ENCODE peak calls at places on chromosomes 12 and 14, in six cellular contexts. One of them, this sample, is unnamed.

GRCh38 chr14:104291123-104292000 is 153.0 kb downstream of the KIF26A start:
- DNase-seq in CD8-positive, alpha-beta T cell: no peak
- DNase-seq in psoas muscle: peak; percentile 44
- DNase-seq in aorta: peak; percentile 29
- DNase-seq in adipocyte: no peak
- DNase-seq in lung: no peak
- DNase-seq in this sample: no peak

GRCh38 chr12:4441355-4442330 is 4.0 kb downstream of the FGF6 start:
- DNase-seq in psoas muscle: peak; percentile 79
- DNase-seq in CD8-positive, alpha-beta T cell: no peak
- DNase-seq in aorta: no peak
- DNase-seq in adipocyte: no peak
- DNase-seq in lung: peak; percentile 23
- DNase-seq in this sample: peak; percentile 60

GRCh38 chr12:78674311-78675085 is 190.1 kb upstream of the SYT1 start:
- DNase-seq in adipocyte: peak; percentile 13
- DNase-seq in psoas muscle: no peak
- DNase-seq in lung: no peak
- DNase-seq in CD8-positive, alpha-beta T cell: no peak
- DNase-seq in aorta: no peak
- DNase-seq in this sample: no peak

GRCh38 chr12:6067152-6067916 is 57.1 kb downstream of the VWF start:
- DNase-seq in CD8-positive, alpha-beta T cell: no peak
- DNase-seq in psoas muscle: no peak
- DNase-seq in adipocyte: no peak
- DNase-seq in aorta: no peak
- DNase-seq in lung: no peak
- DNase-seq in this sample: no peak

GRCh38 chr12:65229441-65229840 is 49.0 kb upstream of the MSRB3 start:
- DNase-seq in CD8-positive, alpha-beta T cell: no peak
- DNase-seq in adipocyte: peak; percentile 53
- DNase-seq in psoas muscle: no peak
- DNase-seq in lung: no peak
- DNase-seq in aorta: no peak
- DNase-seq in this sample: no peak

GRCh38 chr14:102949801-102950451 is 27.5 kb downstream of the AMN start:
- DNase-seq in lung: no peak
- DNase-seq in CD8-positive, alpha-beta T cell: no peak
- DNase-seq in aorta: peak; percentile 67
- DNase-seq in adipocyte: no peak
- DNase-seq in psoas muscle: peak; percentile 81
- DNase-seq in this sample: no peak

GRCh38 chr14:56216631-56217379 is 98.6 kb downstream of the PELI2 start:
- DNase-seq in lung: peak; percentile 47
- DNase-seq in CD8-positive, alpha-beta T cell: no peak
- DNase-seq in adipocyte: peak; percentile 70
- DNase-seq in aorta: peak; percentile 74
- DNase-seq in psoas muscle: peak; percentile 69
- DNase-seq in this sample: peak; percentile 86

GRCh38 chr14:79555429-79555828 is 655.9 kb downstream of the DIO2 start:
- DNase-seq in CD8-positive, alpha-beta T cell: no peak
- DNase-seq in aorta: no peak
- DNase-seq in lung: no peak
- DNase-seq in psoas muscle: no peak
- DNase-seq in adipocyte: no peak
- DNase-seq in this sample: no peak

GRCh38 chr12:47882796-47883546 is 21.8 kb downstream of the VDR start:
- DNase-seq in aorta: peak; percentile 66
- DNase-seq in psoas muscle: no peak
- DNase-seq in lung: peak; percentile 60
- DNase-seq in adipocyte: peak; percentile 12
- DNase-seq in CD8-positive, alpha-beta T cell: peak; percentile 66
- DNase-seq in this sample: no peak

GRCh38 chr14:102363182-102363952 is 626 bp downstream of the TECPR2 start:
- DNase-seq in aorta: peak; percentile 64
- DNase-seq in psoas muscle: peak; percentile 81
- DNase-seq in adipocyte: peak; percentile 80
- DNase-seq in CD8-positive, alpha-beta T cell: no peak
- DNase-seq in lung: no peak
- DNase-seq in this sample: no peak

GRCh38 chr12:132530451-132530850 is 40.5 kb downstream of the FBRSL1 start:
- DNase-seq in aorta: no peak
- DNase-seq in lung: no peak
- DNase-seq in adipocyte: no peak
- DNase-seq in CD8-positive, alpha-beta T cell: no peak
- DNase-seq in psoas muscle: no peak
- DNase-seq in this sample: no peak

GRCh38 chr12:50928392-50928791 is 24.0 kb upstream of the HIGD1C start:
- DNase-seq in aorta: no peak
- DNase-seq in CD8-positive, alpha-beta T cell: no peak
- DNase-seq in psoas muscle: no peak
- DNase-seq in adipocyte: no peak
- DNase-seq in lung: no peak
- DNase-seq in this sample: peak; percentile 61

GRCh38 chr12:3293446-3294161 is 197.4 kb upstream of the PRMT8 start:
- DNase-seq in lung: no peak
- DNase-seq in adipocyte: no peak
- DNase-seq in CD8-positive, alpha-beta T cell: no peak
- DNase-seq in aorta: no peak
- DNase-seq in psoas muscle: no peak
- DNase-seq in this sample: no peak

GRCh38 chr12:105083551-105084105 is 630 bp downstream of the ALDH1L2 start:
- DNase-seq in CD8-positive, alpha-beta T cell: no peak
- DNase-seq in adipocyte: peak; percentile 93
- DNase-seq in aorta: peak; percentile 82
- DNase-seq in lung: peak; percentile 54
- DNase-seq in psoas muscle: peak; percentile 78
- DNase-seq in this sample: no peak

GRCh38 chr12:124147579-124147978 is 147.3 kb upstream of the RFLNA start:
- DNase-seq in adipocyte: no peak
- DNase-seq in aorta: no peak
- DNase-seq in CD8-positive, alpha-beta T cell: no peak
- DNase-seq in psoas muscle: no peak
- DNase-seq in lung: no peak
- DNase-seq in this sample: no peak

GRCh38 chr12:111024205-111024794 is 103.9 kb upstream of the MYL2 start:
- DNase-seq in aorta: peak; percentile 63
- DNase-seq in CD8-positive, alpha-beta T cell: peak; percentile 74
- DNase-seq in lung: peak; percentile 33
- DNase-seq in adipocyte: peak; percentile 48
- DNase-seq in psoas muscle: peak; percentile 67
- DNase-seq in this sample: peak; percentile 42

GRCh38 chr14:105927094-105927475 is 400.7 kb downstream of the TMEM121 start:
- DNase-seq in psoas muscle: peak; percentile 31
- DNase-seq in aorta: no peak
- DNase-seq in adipocyte: no peak
- DNase-seq in CD8-positive, alpha-beta T cell: no peak
- DNase-seq in lung: no peak
- DNase-seq in this sample: no peak

GRCh38 chr14:105929327-105930081 is 403.1 kb downstream of the TMEM121 start:
- DNase-seq in CD8-positive, alpha-beta T cell: no peak
- DNase-seq in aorta: no peak
- DNase-seq in lung: no peak
- DNase-seq in psoas muscle: peak; percentile 32
- DNase-seq in adipocyte: no peak
- DNase-seq in this sample: no peak

GRCh38 chr14:105926415-105927093 is 400.2 kb downstream of the TMEM121 start:
- DNase-seq in aorta: no peak
- DNase-seq in adipocyte: no peak
- DNase-seq in psoas muscle: peak; percentile 36
- DNase-seq in lung: no peak
- DNase-seq in CD8-positive, alpha-beta T cell: no peak
- DNase-seq in this sample: no peak

GRCh38 chr14:105925615-105926414 is 399.4 kb downstream of the TMEM121 start:
- DNase-seq in lung: no peak
- DNase-seq in CD8-positive, alpha-beta T cell: no peak
- DNase-seq in psoas muscle: peak; percentile 33
- DNase-seq in aorta: no peak
- DNase-seq in adipocyte: no peak
- DNase-seq in this sample: no peak

GRCh38 chr14:105927661-105928060 is 401.3 kb downstream of the TMEM121 start:
- DNase-seq in psoas muscle: no peak
- DNase-seq in aorta: no peak
- DNase-seq in adipocyte: no peak
- DNase-seq in lung: no peak
- DNase-seq in CD8-positive, alpha-beta T cell: no peak
- DNase-seq in this sample: no peak
- H3K9me3 ChIP-seq in psoas muscle: peaks cover 3% of the 10 kb centered on the region
- H3K9me3 ChIP-seq in aorta: peaks cover 4% of the 10 kb centered on the region
- H3K9me3 ChIP-seq in adipocyte: no peaks in the 10 kb centered on the region
- H3K9me3 ChIP-seq in lung: peaks cover 5% of the 10 kb centered on the region
- H3K9me3 ChIP-seq in CD8-positive, alpha-beta T cell: no peaks in the 10 kb centered on the region
- H3K9me3 ChIP-seq in this sample: peaks cover 3% of the 10 kb centered on the region

GRCh38 chr14:70943838-70944237 is 36.6 kb downstream of the PCNX1 start:
- DNase-seq in psoas muscle: no peak
- DNase-seq in adipocyte: no peak
- DNase-seq in lung: no peak
- DNase-seq in CD8-positive, alpha-beta T cell: no peak
- DNase-seq in aorta: no peak
- DNase-seq in this sample: peak; percentile 13

GRCh38 chr14:70947739-70948138 is 40.5 kb downstream of the PCNX1 start:
- DNase-seq in aorta: no peak
- DNase-seq in psoas muscle: no peak
- DNase-seq in CD8-positive, alpha-beta T cell: no peak
- DNase-seq in adipocyte: no peak
- DNase-seq in lung: no peak
- DNase-seq in this sample: peak; percentile 19

DNA sequence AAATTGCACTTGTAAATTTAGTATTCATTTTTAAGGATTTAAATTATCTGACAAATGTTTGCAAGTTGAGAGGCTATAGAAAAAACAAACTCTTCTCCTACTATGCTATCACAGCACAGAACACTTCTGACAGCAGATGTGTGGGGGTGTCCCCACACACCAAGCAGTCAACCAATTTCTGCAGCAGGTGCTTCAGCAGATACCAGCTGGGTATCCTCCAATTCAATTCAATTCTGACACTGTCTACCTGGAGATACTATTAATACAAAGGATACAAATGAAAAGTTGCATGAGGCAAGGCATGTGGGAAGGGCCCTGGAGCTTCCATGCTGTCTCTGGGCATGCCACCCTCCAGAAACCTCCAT is 35.1 kb downstream of the PCNX1 start:
- DNase-seq in psoas muscle: no peak
- DNase-seq in CD8-positive, alpha-beta T cell: no peak
- DNase-seq in adipocyte: no peak
- DNase-seq in lung: no peak
- DNase-seq in aorta: no peak
- DNase-seq in this sample: no peak
- H3K9me3 ChIP-seq in psoas muscle: peaks cover 12% of the 10 kb centered on the region
- H3K9me3 ChIP-seq in CD8-positive, alpha-beta T cell: peaks cover 14% of the 10 kb centered on the region
- H3K9me3 ChIP-seq in adipocyte: peaks cover 6% of the 10 kb centered on the region
- H3K9me3 ChIP-seq in lung: peaks cover 4% of the 10 kb centered on the region
- H3K9me3 ChIP-seq in aorta: no peaks in the 10 kb centered on the region
- H3K9me3 ChIP-seq in this sample: peaks cover 48% of the 10 kb centered on the region

DNA sequence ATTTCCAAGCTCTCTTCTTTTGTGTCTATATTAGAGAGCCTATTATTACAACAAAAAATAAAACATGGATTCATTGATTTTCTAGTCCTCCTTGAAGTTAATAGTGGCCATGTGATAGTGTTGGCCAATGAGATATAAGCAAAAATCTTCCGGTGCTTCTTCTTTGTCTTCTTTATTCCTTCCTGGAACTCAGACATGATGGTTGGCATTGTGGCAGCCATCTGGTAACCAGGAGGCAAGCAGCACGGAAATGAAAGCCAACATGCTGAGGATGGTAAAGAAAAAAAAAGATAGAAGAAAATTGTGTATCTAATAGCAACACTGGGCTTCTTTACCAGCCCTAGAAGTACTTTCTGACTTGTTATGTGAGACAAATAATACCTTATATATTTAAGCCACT is 50.8 kb upstream of the SEL1L start:
- DNase-seq in lung: no peak
- DNase-seq in CD8-positive, alpha-beta T cell: no peak
- DNase-seq in aorta: no peak
- DNase-seq in adipocyte: no peak
- DNase-seq in psoas muscle: no peak
- DNase-seq in this sample: no peak
- H3K9me3 ChIP-seq in lung: no peaks in the 10 kb centered on the region
- H3K9me3 ChIP-seq in CD8-positive, alpha-beta T cell: no peaks in the 10 kb centered on the region
- H3K9me3 ChIP-seq in aorta: no peaks in the 10 kb centered on the region
- H3K9me3 ChIP-seq in adipocyte: no peaks in the 10 kb centered on the region
- H3K9me3 ChIP-seq in psoas muscle: no peaks in the 10 kb centered on the region
- H3K9me3 ChIP-seq in this sample: no peaks in the 10 kb centered on the region

DNA sequence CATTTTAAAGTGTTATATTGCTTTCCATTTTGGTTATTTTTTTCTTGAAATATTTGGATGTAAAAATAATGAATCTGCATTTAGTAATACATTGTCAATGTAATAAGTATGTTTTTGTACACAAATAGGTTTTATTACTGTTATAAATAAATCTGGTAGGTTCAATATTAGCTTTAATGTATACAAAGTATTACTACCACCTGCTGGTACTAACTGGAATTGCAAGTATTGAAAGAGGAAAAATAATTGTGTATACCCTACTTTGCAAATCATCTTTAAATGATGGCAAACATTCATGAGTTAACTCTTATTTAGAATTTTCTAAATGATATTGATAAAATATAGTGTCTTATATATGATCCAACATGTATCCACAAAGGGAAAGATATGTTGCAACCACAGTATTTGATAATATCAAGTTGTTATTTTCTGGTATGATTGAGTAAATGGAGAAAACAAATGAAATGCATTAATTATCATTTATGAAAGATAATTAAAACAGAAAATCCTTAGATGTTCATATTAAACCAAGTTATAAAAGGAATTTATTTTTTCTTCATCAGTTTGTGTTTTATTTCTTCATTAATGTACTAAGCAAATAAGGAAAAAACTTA is 3.2 kb downstream of the OR4K2 start:
- DNase-seq in psoas muscle: no peak
- DNase-seq in adipocyte: no peak
- DNase-seq in lung: no peak
- DNase-seq in CD8-positive, alpha-beta T cell: no peak
- DNase-seq in aorta: no peak
- DNase-seq in this sample: no peak
- H3K9me3 ChIP-seq in psoas muscle: peaks cover 8% of the 10 kb centered on the region
- H3K9me3 ChIP-seq in adipocyte: no peaks in the 10 kb centered on the region
- H3K9me3 ChIP-seq in lung: no peaks in the 10 kb centered on the region
- H3K9me3 ChIP-seq in CD8-positive, alpha-beta T cell: no peaks in the 10 kb centered on the region
- H3K9me3 ChIP-seq in aorta: peaks cover 1% of the 10 kb centered on the region
- H3K9me3 ChIP-seq in this sample: no peaks in the 10 kb centered on the region